ENCODE peak calls at places on chromosome 2, in ten cellular contexts. B is stimulated activated CD4-positive, alpha-beta T cell treated with anti-CD3 and anti-CD28 coated beads, TNF-alpha, amount 100 ng/mL, for 4 hours; H is COLO829; X is smooth muscle cell of the brain vasculature; C is neural crest cell; Z is stimulated activated CD8-positive, alpha-beta memory T cell treated with anti-CD3 and anti-CD28 coated beads, Interleukin-15, amount 100 ng/mL, for 24 hours; P is CD4-positive, CD25-positive, alpha-beta regulatory T cell; J is fibroblast of mammary gland; O is H4; V is GF-D8. Q is an unnamed sample.

GRCh38 chr2:177717831-177718618 is 325.5 kb downstream of the AGPS start:
- DNase-seq in H (no peak), B (no peak), J (peak), V (no peak), Z (no peak), X (no peak), O (no peak), P (peak), C (no peak), Q (no peak)

GRCh38 chr2:151632993-151633592 is 101.2 kb downstream of the NEB start:
- DNase-seq in B (no peak), C (no peak), P (peak), V (no peak), O (no peak), Z (no peak), J (peak), H (peak), X (no peak), Q (no peak)

GRCh38 chr2:226030369-226031077 is 631.0 kb downstream of the NYAP2 start:
- DNase-seq in Z (no peak), J (peak), V (peak), X (no peak), H (no peak), B (no peak), P (no peak), C (no peak), O (no peak), Q (no peak)

GRCh38 chr2:1743396-1744150 is 742 bp downstream of the PXDN start:
- DNase-seq in J (peak), Z (no peak), V (no peak), X (no peak), O (no peak), C (peak), B (no peak), P (no peak), H (no peak), Q (no peak)

GRCh38 chr2:1650474-1650872 is 93.8 kb downstream of the PXDN start:
- DNase-seq in V (no peak), Z (no peak), X (no peak), J (no peak), C (no peak), H (no peak), B (no peak), P (no peak), O (no peak), Q (no peak)

GRCh38 chr2:155115856-155116255 is 417.4 kb downstream of the KCNJ3 start:
- DNase-seq in B (no peak), C (no peak), H (no peak), O (no peak), X (no peak), V (no peak), J (no peak), Z (no peak), P (no peak), Q (no peak)

GRCh38 chr2:222398446-222398885 is 25.9 kb upstream of the SGPP2 start:
- DNase-seq in B (no peak), C (no peak), V (no peak), H (no peak), O (peak), P (no peak), X (no peak), Z (no peak), J (no peak), Q (no peak)

GRCh38 chr2:163990554-163990953 is 254.7 kb upstream of the FIGN start:
- DNase-seq in C (no peak), X (no peak), O (no peak), V (no peak), P (no peak), B (no peak), Z (no peak), J (no peak), H (no peak), Q (no peak)

GRCh38 chr2:193824474-193824873 is 1629.7 kb upstream of the TMEFF2 start:
- DNase-seq in Z (no peak), X (no peak), V (no peak), J (peak), P (no peak), H (peak), B (no peak), O (no peak), C (no peak), Q (no peak)

GRCh38 chr2:177187631-177188312 is 24.8 kb upstream of the HNRNPA3 start:
- DNase-seq in X (no peak), V (no peak), J (peak), O (peak), H (no peak), B (no peak), C (no peak), Z (no peak), P (no peak), Q (peak)

GRCh38 chr2:73091164-73091563 is 19.7 kb upstream of the SFXN5 start:
- DNase-seq in Z (no peak), O (no peak), C (no peak), H (no peak), V (no peak), X (no peak), B (no peak), J (no peak), P (no peak), Q (no peak)

GRCh38 chr2:207960090-207960489 is 65.2 kb downstream of the PLEKHM3 start:
- DNase-seq in J (no peak), P (no peak), B (no peak), X (no peak), Z (no peak), O (no peak), H (no peak), C (no peak), V (peak), Q (no peak)

GRCh38 chr2:124524155-124524910 is 499.2 kb downstream of the CNTNAP5 start:
- DNase-seq in V (no peak), B (no peak), P (no peak), Z (no peak), O (no peak), J (no peak), C (no peak), H (no peak), X (no peak), Q (no peak)

GRCh38 chr2:26577442-26578433 is 63.4 kb downstream of the CIB4 start:
- DNase-seq in X (peak), O (peak), B (peak), V (no peak), Z (peak), J (peak), C (peak), H (peak), P (peak), Q (no peak)

GRCh38 chr2:126736133-126736874 is 80.3 kb downstream of the GYPC start:
- DNase-seq in P (no peak), O (peak), B (no peak), X (no peak), C (no peak), Z (no peak), H (no peak), V (peak), J (no peak), Q (no peak)

GRCh38 chr2:134819334-134819733 is 19.1 kb upstream of the ACMSD start:
- DNase-seq in C (no peak), H (peak), Z (no peak), O (no peak), V (no peak), B (no peak), X (no peak), P (no peak), J (peak), Q (no peak)

Q was measured in SK-N-MC.